ENCODE peak calls at places on chromosome 11, in seven cellular contexts. B is WTC11, R is endothelial cell of umbilical vein, K is K562, S is A549, Y is H1, A is HCT116. P is an unnamed sample.

GRCh38 chr11:127574528-127574927 is 574.0 kb upstream of the KIRREL3 start:
- DNase-seq in B (no peak), Y (no peak), A (no peak), R (no peak), S (no peak), K (no peak), P (no peak)

GRCh38 chr11:7889985-7890384 is 41.1 kb downstream of the OR10A6 start:
- DNase-seq in K (no peak), B (no peak), A (no peak), Y (no peak), S (no peak), R (no peak), P (no peak)

GRCh38 chr11:22566293-22566692 is 59.3 kb downstream of the FANCF start:
- DNase-seq in Y (no peak), A (no peak), R (no peak), B (peak), S (no peak), K (no peak), P (no peak)

GRCh38 chr11:44315947-44316387 is 6.0 kb upstream of the ALX4 start:
- DNase-seq in A (no peak), B (no peak), K (no peak), R (peak), Y (no peak), S (peak), P (no peak)

GRCh38 chr11:32829680-32830412 is at the start of gene PRRG4:
- DNase-seq in S (no peak), A (no peak), R (no peak), Y (no peak), B (peak), K (no peak), P (peak)

GRCh38 chr11:70415642-70416395 is 17.5 kb downstream of the CTTN start:
- DNase-seq in A (no peak), K (no peak), R (no peak), B (no peak), Y (no peak), S (no peak), P (peak)

GRCh38 chr11:95883381-95883780 is 40.5 kb downstream of the MTMR2 start:
- DNase-seq in K (no peak), A (no peak), R (peak), Y (no peak), B (no peak), S (no peak), P (no peak)

GRCh38 chr11:125373426-125374391 is 122.4 kb downstream of the FEZ1 start:
- DNase-seq in A (no peak), B (no peak), Y (no peak), R (no peak), K (no peak), S (no peak), P (peak)

GRCh38 chr11:61718613-61719302 is 33.7 kb upstream of the MYRF start:
- DNase-seq in R (peak), Y (no peak), A (no peak), S (no peak), B (peak), K (peak), P (peak)

GRCh38 chr11:34433899-34434298 is 4.8 kb upstream of the CAT start:
- DNase-seq in A (no peak), S (no peak), B (no peak), Y (no peak), R (no peak), K (no peak), P (no peak)

GRCh38 chr11:64230985-64231365 is 627 bp downstream of the DNAJC4 start:
- DNase-seq in A (no peak), Y (no peak), R (no peak), S (no peak), B (no peak), K (no peak), P (peak)

GRCh38 chr11:102157219-102157618 is 47.0 kb downstream of the YAP1 start:
- DNase-seq in R (peak), K (no peak), B (no peak), S (no peak), A (no peak), Y (no peak), P (no peak)

GRCh38 chr11:111360150-111361043 is 18.7 kb downstream of the POU2AF1 start:
- DNase-seq in A (no peak), B (no peak), S (no peak), R (no peak), K (no peak), Y (no peak), P (no peak)

GRCh38 chr11:72736452-72737069 is 15.6 kb downstream of the ARAP1 start:
- DNase-seq in Y (no peak), K (peak), B (no peak), A (peak), S (peak), R (peak), P (peak)

GRCh38 chr11:75445315-75445953 is 12.4 kb upstream of the KLHL35 start:
- DNase-seq in Y (no peak), K (peak), S (peak), R (peak), B (peak), A (peak), P (peak)

GRCh38 chr11:46664612-46665011 is 35.8 kb downstream of the ARHGAP1 start:
- DNase-seq in R (no peak), K (peak), B (no peak), A (no peak), Y (no peak), S (no peak), P (no peak)

GRCh38 chr11:2363130-2363529 is 14.0 kb upstream of the CD81 start:
- DNase-seq in R (no peak), S (no peak), K (no peak), A (no peak), B (no peak), Y (no peak), P (no peak)

GRCh38 chr11:26834601-26835000 is 112.7 kb upstream of the SLC5A12 start:
- DNase-seq in K (no peak), Y (no peak), S (no peak), R (no peak), A (no peak), B (no peak), P (no peak)

GRCh38 chr11:47186937-47187681 is 875 bp upstream of the PACSIN3 start:
- DNase-seq in B (peak), R (peak), K (peak), S (no peak), Y (no peak), A (no peak), P (peak)

GRCh38 chr11:96524475-96524874 is 134.7 kb downstream of the JRKL start:
- DNase-seq in R (no peak), S (no peak), K (no peak), B (no peak), Y (no peak), A (no peak), P (no peak)

GRCh38 chr11:46555269-46556054 is 38.4 kb downstream of the AMBRA1 start:
- DNase-seq in R (peak), K (no peak), Y (no peak), A (no peak), B (no peak), S (no peak), P (peak)

GRCh38 chr11:61542024-61542461 is 33.5 kb downstream of the LRRC10B start:
- DNase-seq in S (no peak), R (no peak), A (no peak), Y (no peak), B (no peak), K (no peak), P (no peak)

GRCh38 chr11:102807921-102808320 is 10.0 kb upstream of the MMP1 start:
- DNase-seq in A (peak), K (peak), B (peak), R (peak), Y (peak), S (peak), P (peak)

GRCh38 chr11:73976451-73977151 is 6.0 kb downstream of the UCP2 start:
- DNase-seq in K (peak), A (no peak), R (no peak), S (no peak), B (no peak), Y (no peak), P (no peak)

GRCh38 chr11:94814238-94814976 is 46.3 kb downstream of the AMOTL1 start:
- DNase-seq in Y (no peak), R (no peak), K (no peak), S (no peak), A (no peak), B (no peak), P (no peak)

GRCh38 chr11:72242141-72242540 is 1.8 kb downstream of the PHOX2A start:
- DNase-seq in B (no peak), R (no peak), A (no peak), Y (no peak), S (no peak), K (no peak), P (no peak)

GRCh38 chr11:13880719-13881118 is 81.8 kb upstream of the SPON1 start:
- DNase-seq in S (no peak), R (no peak), B (no peak), Y (no peak), A (no peak), K (no peak), P (no peak)

GRCh38 chr11:24679686-24680318 is 182.9 kb downstream of the LUZP2 start:
- DNase-seq in Y (peak), A (no peak), S (no peak), B (no peak), K (no peak), R (no peak), P (no peak)

GRCh38 chr11:34819740-34820482 is 96.3 kb downstream of the APIP start:
- DNase-seq in A (no peak), K (no peak), Y (no peak), B (no peak), S (no peak), R (no peak), P (no peak)

GRCh38 chr11:121334973-121335711 is 42.6 kb downstream of the SC5D start:
- DNase-seq in S (no peak), B (no peak), R (no peak), A (no peak), Y (no peak), K (no peak), P (no peak)

GRCh38 chr11:71309181-71309580 is 56.8 kb upstream of the SHANK2 start:
- DNase-seq in Y (no peak), B (no peak), K (no peak), R (no peak), S (no peak), A (no peak), P (no peak)

GRCh38 chr11:83441596-83441995 is 155.4 kb upstream of the CCDC90B start:
- DNase-seq in B (no peak), S (no peak), Y (no peak), K (no peak), R (no peak), A (no peak), P (no peak)

GRCh38 chr11:16992846-16993245 is 21.4 kb downstream of the PLEKHA7 start:
- DNase-seq in B (no peak), A (no peak), R (no peak), S (no peak), K (no peak), Y (no peak), P (no peak)

GRCh38 chr11:34218067-34218466 is 112.6 kb downstream of the NAT10 start:
- DNase-seq in R (no peak), A (no peak), K (no peak), S (no peak), B (no peak), Y (no peak), P (no peak)

GRCh38 chr11:10397226-10397987 is 57.7 kb upstream of the AMPD3 start:
- DNase-seq in S (no peak), Y (no peak), A (no peak), R (no peak), K (no peak), B (no peak), P (no peak)

GRCh38 chr11:76768091-76769047 is 14.8 kb upstream of the TSKU start:
- DNase-seq in Y (no peak), R (peak), K (no peak), S (no peak), A (no peak), B (no peak), P (peak)

GRCh38 chr11:10125522-10126133 is 168.4 kb downstream of the SBF2 start:
- DNase-seq in A (no peak), S (no peak), K (no peak), B (no peak), R (no peak), Y (no peak), P (no peak)

GRCh38 chr11:109285465-109285864 is 136.5 kb upstream of the C11orf87 start:
- DNase-seq in K (no peak), R (no peak), B (no peak), Y (no peak), S (no peak), A (no peak), P (no peak)

GRCh38 chr11:18408558-18409242 is 3.4 kb upstream of the LDHC start:
- DNase-seq in Y (no peak), A (no peak), S (no peak), R (no peak), K (no peak), B (no peak), P (peak)

GRCh38 chr11:86699036-86699791 is 26.8 kb upstream of the ME3 start:
- DNase-seq in S (no peak), Y (no peak), A (no peak), B (no peak), K (no peak), R (no peak), P (no peak)

GRCh38 chr11:86704710-86705109 is 32.3 kb upstream of the ME3 start:
- DNase-seq in B (no peak), Y (no peak), K (no peak), A (no peak), S (no peak), R (no peak), P (no peak)

GRCh38 chr11:86698634-86699033 is 26.2 kb upstream of the ME3 start:
- DNase-seq in A (no peak), R (no peak), B (no peak), Y (no peak), S (no peak), K (no peak), P (no peak)

GRCh38 chr11:86703992-86704391 is 31.6 kb upstream of the ME3 start:
- DNase-seq in Y (no peak), A (no peak), R (no peak), B (no peak), S (no peak), K (no peak), P (peak)

GRCh38 chr11:86702387-86702983 is 30.1 kb upstream of the ME3 start:
- DNase-seq in B (no peak), Y (no peak), S (no peak), K (no peak), R (no peak), A (no peak), P (no peak)
- TF ChIP-seq MAX in B (no peak), Y (no peak), S (no peak), K (no peak), R (no peak), A (no peak), P (no peak)

DNA sequence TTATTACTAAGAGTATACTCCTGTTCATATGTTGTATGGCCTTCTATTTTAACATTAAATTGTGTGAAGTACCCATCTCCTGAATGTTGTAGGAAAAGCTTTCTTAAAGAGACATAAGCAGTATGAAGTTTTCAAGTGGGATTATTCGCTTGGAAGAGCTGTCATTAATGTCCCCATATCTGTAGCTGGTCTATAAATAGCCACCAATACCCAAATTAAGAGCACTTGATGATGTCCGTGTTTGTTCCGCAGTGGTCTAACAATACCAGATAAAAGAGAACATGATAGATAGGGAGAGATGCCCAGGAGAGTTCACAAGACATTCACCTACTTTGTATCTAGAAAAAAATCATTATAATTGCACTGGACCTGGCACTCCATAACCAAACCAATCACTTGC is 527.6 kb downstream of the DLG2 start:
- DNase-seq in A (no peak), B (no peak), Y (no peak), S (no peak), K (no peak), R (no peak), P (no peak)
- TF ChIP-seq CTCF in A (no peak), B (no peak), Y (no peak), S (no peak), K (no peak), R (no peak), P (no peak)

GRCh38 chr11:99791354-99791753 is 770.6 kb downstream of the CNTN5 start:
- DNase-seq in R (no peak), K (no peak), A (no peak), Y (no peak), S (no peak), B (no peak), P (no peak)

GRCh38 chr11:99795999-99796398 is 775.2 kb downstream of the CNTN5 start:
- DNase-seq in S (no peak), A (no peak), K (no peak), R (no peak), Y (no peak), B (no peak), P (no peak)
- TF ChIP-seq MAX in S (no peak), A (no peak), K (no peak), R (no peak), Y (no peak), B (no peak), P (no peak)

GRCh38 chr11:129268371-129268770 is 76.2 kb upstream of the ARHGAP32 start:
- DNase-seq in B (no peak), A (no peak), S (no peak), R (no peak), Y (no peak), K (no peak), P (no peak)
- TF ChIP-seq CTCF in B (no peak), A (no peak), S (no peak), R (no peak), Y (no peak), K (no peak), P (no peak)

GRCh38 chr11:69024509-69024908 is 11.5 kb upstream of the MRGPRF start:
- DNase-seq in A (no peak), S (no peak), R (no peak), K (no peak), Y (no peak), B (no peak), P (no peak)

GRCh38 chr11:69018924-69019323 is 5.9 kb upstream of the MRGPRF start:
- DNase-seq in K (no peak), A (no peak), S (no peak), B (no peak), R (no peak), Y (no peak), P (peak)

GRCh38 chr11:69027704-69028372 is 14.8 kb upstream of the MRGPRF start:
- DNase-seq in Y (no peak), R (no peak), S (no peak), A (no peak), K (no peak), B (no peak), P (peak)

GRCh38 chr11:69017951-69018350 is 4.9 kb upstream of the MRGPRF start:
- DNase-seq in R (no peak), B (no peak), K (no peak), S (no peak), Y (no peak), A (no peak), P (no peak)

DNA sequence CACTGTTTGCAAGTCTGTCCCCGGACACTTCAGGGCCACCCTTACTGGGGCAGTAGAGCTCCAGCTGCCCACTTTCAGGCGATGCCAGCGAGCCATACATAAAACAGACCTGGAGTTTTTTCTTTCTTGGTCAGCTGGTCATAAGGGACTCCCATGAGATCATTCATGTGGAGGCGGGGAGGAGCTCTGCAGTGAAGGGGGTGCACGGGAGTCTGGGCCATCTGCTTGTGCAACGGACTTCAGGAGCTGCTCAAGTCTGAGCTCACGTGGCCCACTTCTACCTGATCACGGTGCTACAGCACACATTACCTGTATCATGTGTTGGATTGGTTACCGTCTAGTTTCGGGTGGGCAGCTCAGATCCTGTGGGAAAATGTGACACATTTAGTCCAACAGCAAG is 9.2 kb upstream of the MRGPRF start:
- DNase-seq in B (no peak), S (no peak), A (no peak), Y (no peak), K (no peak), R (no peak), P (peak)
- TF ChIP-seq MAX in B (no peak), S (no peak), A (no peak), Y (no peak), K (no peak), R (no peak), P (no peak)

P was measured in NB4.